ENCODE peak calls at places on chromosomes 5 and 9, in eight cellular contexts. Y, P, U, H, E, V, J and F are unnamed samples.

GRCh38 chr5:80251636-80252035 is 4.2 kb downstream of the SERINC5 start:
- DNase-seq in U (no peak), H (no peak), J (peak; percentile 58), Y (no peak), E (no peak), V (peak; percentile 28), P (peak; percentile 40), F (no peak)

GRCh38 chr5:173412151-173412550 is 83.9 kb upstream of the STC2 start:
- DNase-seq in E (no peak), Y (no peak), V (no peak), J (no peak), H (no peak), U (no peak), P (no peak), F (no peak)

GRCh38 chr9:109591691-109592090 is 93.6 kb upstream of the PTPN3 start:
- DNase-seq in Y (no peak), U (no peak), P (no peak), E (no peak), V (no peak), J (no peak), H (no peak), F (no peak)

GRCh38 chr9:15372385-15373200 is 50.1 kb upstream of the SNAPC3 start:
- DNase-seq in J (no peak), P (no peak), E (no peak), V (no peak), Y (no peak), U (no peak), H (no peak), F (no peak)

GRCh38 chr5:572398-573019 is 39.6 kb upstream of the CEP72 start:
- DNase-seq in E (peak; percentile 18), Y (no peak), J (no peak), P (no peak), V (no peak), U (no peak), H (peak; percentile 27), F (no peak)

GRCh38 chr9:99057665-99058625 is 47.0 kb upstream of the TGFBR1 start:
- DNase-seq in H (no peak), E (no peak), Y (peak; percentile 84), V (no peak), U (no peak), J (peak; percentile 65), P (peak; percentile 81), F (peak; percentile 51)

GRCh38 chr5:35101016-35101415 is 53.3 kb upstream of the AGXT2 start:
- DNase-seq in J (no peak), Y (no peak), V (no peak), U (no peak), H (no peak), E (no peak), P (no peak), F (no peak)

GRCh38 chr5:19676895-19677294 is 311.1 kb downstream of the CDH18 start:
- DNase-seq in V (no peak), U (no peak), J (no peak), Y (no peak), P (no peak), E (no peak), H (no peak), F (no peak)

GRCh38 chr9:93266521-93267001 is 82.6 kb downstream of the WNK2 start:
- DNase-seq in H (no peak), U (no peak), V (no peak), J (no peak), P (no peak), Y (peak; percentile 41), E (peak; percentile 57), F (no peak)

GRCh38 chr5:37570597-37570996 is 191.5 kb downstream of the WDR70 start:
- DNase-seq in U (no peak), E (no peak), P (no peak), V (no peak), H (no peak), J (no peak), Y (no peak), F (no peak)

GRCh38 chr9:114176601-114177295 is 21.4 kb downstream of the COL27A1 start:
- DNase-seq in E (no peak), P (no peak), Y (no peak), U (no peak), H (no peak), J (no peak), V (no peak), F (no peak)

GRCh38 chr5:55903121-55903701 is 52.1 kb downstream of the IL31RA start:
- DNase-seq in Y (no peak), U (no peak), P (peak; percentile 13), H (no peak), J (peak; percentile 24), V (no peak), E (no peak), F (peak; percentile 77)

GRCh38 chr5:75055727-75056144 is 3.4 kb upstream of the GCNT4 start:
- DNase-seq in J (peak; percentile 52), E (no peak), P (peak; percentile 47), Y (no peak), U (no peak), H (peak; percentile 90), V (no peak), F (no peak)

GRCh38 chr9:137303893-137304382 is 1.9 kb upstream of the NRARP start:
- DNase-seq in Y (no peak), E (no peak), U (no peak), H (peak; percentile 53), P (no peak), J (no peak), V (no peak), F (peak; percentile 19)

DNA sequence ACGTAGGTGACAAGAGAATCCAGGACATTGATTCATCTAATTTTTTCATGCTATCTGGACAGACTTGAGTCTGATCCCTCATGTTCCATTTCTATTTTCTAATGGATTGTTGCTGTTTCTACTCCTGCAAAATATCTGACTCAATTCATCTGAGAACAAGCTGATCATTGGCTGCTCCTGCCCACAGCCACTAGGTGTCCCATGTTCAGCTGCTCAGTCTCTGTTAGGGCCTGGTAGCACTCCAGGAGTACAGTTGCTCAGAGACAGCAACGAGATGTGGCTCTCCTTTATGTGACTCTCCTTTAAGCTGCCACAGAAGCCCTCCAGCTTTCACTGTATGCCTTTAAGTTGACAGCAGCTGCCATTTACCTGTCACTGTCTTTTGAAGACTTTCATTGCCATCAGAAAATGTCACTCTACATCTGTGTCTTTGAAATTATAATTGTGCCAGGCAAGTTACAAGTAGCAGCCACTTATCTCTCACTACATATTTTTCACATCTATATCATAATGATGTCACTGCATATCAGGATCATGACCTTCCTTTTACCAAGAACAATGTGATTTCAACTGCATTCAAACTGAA is 1944.2 kb upstream of the NUDT12 start:
- DNase-seq in E (no peak), V (no peak), P (peak; percentile 16), J (peak; percentile 10), Y (peak; percentile 16), H (peak; percentile 79), U (no peak), F (no peak)
- TF ChIP-seq CTCF in E (no peak), V (no peak), P (no peak), J (peak; percentile 60), Y (peak; percentile 23), H (peak; percentile 83), U (peak; percentile 58), F (peak; percentile 2)

DNA sequence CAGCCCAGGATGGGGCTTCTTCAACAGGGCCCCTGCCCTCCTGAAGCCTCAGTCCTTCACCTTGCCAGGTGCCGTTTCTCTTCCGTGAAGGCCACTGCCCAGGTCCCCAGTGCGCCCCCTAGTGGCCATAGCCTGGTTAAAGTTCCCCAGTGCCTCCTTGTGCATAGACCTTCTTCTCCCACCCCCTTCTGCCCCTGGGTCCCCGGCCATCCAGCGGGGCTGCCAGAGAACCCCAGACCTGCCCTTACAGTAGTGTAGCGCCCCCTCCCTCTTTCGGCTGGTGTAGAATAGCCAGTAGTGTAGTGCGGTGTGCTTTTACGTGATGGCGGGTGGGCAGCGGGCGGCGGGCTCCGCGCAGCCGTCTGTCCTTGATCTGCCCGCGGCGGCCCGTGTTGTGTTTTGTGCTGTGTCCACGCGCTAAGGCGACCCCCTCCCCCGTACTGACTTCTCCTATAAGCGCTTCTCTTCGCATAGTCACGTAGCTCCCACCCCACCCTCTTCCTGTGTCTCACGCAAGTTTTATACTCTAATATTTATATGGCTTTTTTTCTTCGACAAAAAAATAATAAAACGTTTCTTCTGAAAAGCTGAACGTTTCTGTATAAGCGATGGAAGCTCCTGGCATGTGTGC is 23.6 kb downstream of the PCDHGC5 start:
- DNase-seq in Y (peak; percentile 82), V (peak; percentile 68), E (peak; percentile 93), U (no peak), P (peak; percentile 54), H (peak; percentile 99), J (peak; percentile 72), F (peak; percentile 69)
- H3K4me3 ChIP-seq in Y (peak overlapping the region; percentile 42), V (peak overlapping the region; percentile 65), E (peak overlapping the region; percentile 72), U (peak overlapping the region; percentile 34), P (peak overlapping the region; percentile 41), H (peak overlapping the region; percentile 69), J (peak overlapping the region; percentile 44), F (peak overlapping the region; percentile 42)

DNA sequence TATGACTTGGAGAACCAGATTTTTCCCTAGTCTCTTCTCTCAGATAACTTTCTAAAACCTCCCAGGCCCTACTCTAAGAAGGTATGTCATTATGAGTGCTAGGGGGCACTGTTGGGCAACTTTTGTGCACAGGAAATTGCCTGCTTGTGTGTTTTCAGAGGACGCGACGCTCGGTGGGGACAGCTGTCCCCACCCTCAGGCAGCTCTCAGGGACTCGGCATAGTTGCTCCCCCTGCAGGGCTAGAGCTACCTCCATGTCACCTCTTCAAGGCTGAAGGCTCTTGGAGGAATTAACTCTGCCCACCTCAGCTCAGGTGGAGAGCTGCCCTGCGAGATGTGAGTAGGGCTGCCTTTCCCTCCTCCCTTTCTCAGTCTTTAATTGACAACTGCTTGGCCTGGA is 10.2 kb upstream of the TIFAB start:
- DNase-seq in P (peak; percentile 42), U (no peak), V (no peak), E (peak; percentile 18), Y (peak; percentile 92), H (peak; percentile 96), J (peak; percentile 42), F (peak; percentile 55)
- TF ChIP-seq CTCF in P (peak; percentile 51), U (peak; percentile 64), V (peak; percentile 7), E (no peak), Y (peak; percentile 77), H (peak; percentile 89), J (peak; percentile 47), F (peak; percentile 76)

GRCh38 chr5:137894586-137894985 is 5.3 kb downstream of the PKD2L2 start:
- DNase-seq in J (no peak), U (no peak), V (no peak), P (no peak), H (no peak), E (no peak), Y (no peak), F (no peak)

GRCh38 chr5:137900925-137901817 is 11.9 kb downstream of the PKD2L2 start:
- DNase-seq in E (no peak), J (no peak), Y (no peak), P (no peak), H (no peak), U (no peak), V (no peak), F (no peak)

GRCh38 chr5:137899493-137899892 is 10.2 kb downstream of the PKD2L2 start:
- DNase-seq in E (no peak), Y (no peak), H (no peak), V (no peak), J (no peak), U (no peak), P (no peak), F (no peak)

GRCh38 chr5:137891849-137892248 is 2.6 kb downstream of the PKD2L2 start:
- DNase-seq in H (no peak), U (no peak), V (no peak), J (no peak), Y (no peak), E (no peak), P (no peak), F (no peak)

DNA sequence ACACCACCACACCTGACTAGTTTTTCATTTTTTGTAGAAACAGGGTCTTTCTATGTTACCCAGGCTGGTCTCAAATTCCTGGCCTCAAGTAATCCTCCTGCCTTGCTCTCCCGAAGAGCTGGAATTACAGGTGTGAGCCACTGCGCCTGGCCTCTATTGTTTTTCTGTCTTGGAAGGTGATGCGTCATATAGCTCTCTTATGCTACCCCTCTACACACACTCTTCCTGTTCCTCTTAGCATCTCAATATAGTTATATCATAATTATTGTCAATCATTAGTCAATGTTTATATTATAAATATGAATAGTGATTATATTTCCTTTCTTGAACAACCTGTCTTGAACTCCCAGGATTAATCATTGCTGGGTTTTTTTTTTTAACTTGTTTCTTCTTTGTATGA is 7.3 kb downstream of the PKD2L2 start:
- DNase-seq in P (no peak), Y (no peak), V (no peak), U (no peak), E (no peak), J (no peak), H (no peak), F (no peak)
- H3K4me3 ChIP-seq in P (no peak overlapping the region), Y (no peak overlapping the region), V (no peak overlapping the region), U (no peak overlapping the region), E (no peak overlapping the region), J (no peak overlapping the region), H (no peak overlapping the region), F (no peak overlapping the region)